ENCODE peak calls at places on chromosomes 4 and X, in five cellular contexts. D is esophagus muscularis mucosa, L is breast epithelium, M is H1, V is heart left ventricle. T is an unnamed sample. For H3K27me3, the result is how much of the 10 kb centered on the place peaks cover.

GRCh38 chr4:11700751-11701226 is 272.1 kb upstream of the HS3ST1 start:
- DNase-seq in D (no peak), L (no peak), M (no peak), V (no peak), T (no peak)

GRCh38 chr4:55169352-55169959 is 44.1 kb upstream of the KDR start:
- DNase-seq in D (no peak), L (no peak), M (no peak), V (no peak), T (no peak)

GRCh38 chr4:72312032-72312650 is 256.9 kb downstream of the ADAMTS3 start:
- DNase-seq in D (no peak), L (no peak), M (no peak), V (peak), T (peak)

GRCh38 chr4:189185810-189186432 is 754.8 kb upstream of the FRG1 start:
- DNase-seq in D (no peak), L (no peak), M (peak), V (no peak), T (no peak)

GRCh38 chr4:126238010-126238409 is 923.3 kb downstream of the FAT4 start:
- DNase-seq in D (no peak), L (no peak), M (no peak), V (no peak), T (no peak)

GRCh38 chr4:26936284-26937065 is 75.8 kb downstream of the STIM2 start:
- DNase-seq in D (no peak), L (no peak), M (no peak), V (no peak), T (no peak)

GRCh38 chr4:153019906-153020305 is 83.8 kb downstream of the FHDC1 start:
- DNase-seq in D (no peak), L (no peak), M (no peak), V (no peak), T (no peak)

GRCh38 chrX:118459494-118459893 is 36.1 kb upstream of the DOCK11 start:
- DNase-seq in D (no peak), L (no peak), M (no peak), V (no peak), T (no peak)

GRCh38 chr4:151408630-151409469 is at the start of gene FHIP1A:
- DNase-seq in D (no peak), L (peak), M (peak), V (peak), T (peak)

GRCh38 chrX:115341421-115341820 is 51.9 kb downstream of the LUZP4 start:
- DNase-seq in D (no peak), L (no peak), M (no peak), V (no peak), T (no peak)

GRCh38 chrX:115345654-115346014 is 56.1 kb downstream of the LUZP4 start:
- DNase-seq in D (no peak), L (no peak), M (no peak), V (no peak), T (no peak)

GRCh38 chrX:115339441-115340025 is 50.0 kb downstream of the LUZP4 start:
- DNase-seq in D (no peak), L (no peak), M (no peak), V (no peak), T (no peak)

GRCh38 chrX:115348440-115349225 is 59.1 kb downstream of the LUZP4 start:
- DNase-seq in D (no peak), L (no peak), M (no peak), V (no peak), T (no peak)

DNA sequence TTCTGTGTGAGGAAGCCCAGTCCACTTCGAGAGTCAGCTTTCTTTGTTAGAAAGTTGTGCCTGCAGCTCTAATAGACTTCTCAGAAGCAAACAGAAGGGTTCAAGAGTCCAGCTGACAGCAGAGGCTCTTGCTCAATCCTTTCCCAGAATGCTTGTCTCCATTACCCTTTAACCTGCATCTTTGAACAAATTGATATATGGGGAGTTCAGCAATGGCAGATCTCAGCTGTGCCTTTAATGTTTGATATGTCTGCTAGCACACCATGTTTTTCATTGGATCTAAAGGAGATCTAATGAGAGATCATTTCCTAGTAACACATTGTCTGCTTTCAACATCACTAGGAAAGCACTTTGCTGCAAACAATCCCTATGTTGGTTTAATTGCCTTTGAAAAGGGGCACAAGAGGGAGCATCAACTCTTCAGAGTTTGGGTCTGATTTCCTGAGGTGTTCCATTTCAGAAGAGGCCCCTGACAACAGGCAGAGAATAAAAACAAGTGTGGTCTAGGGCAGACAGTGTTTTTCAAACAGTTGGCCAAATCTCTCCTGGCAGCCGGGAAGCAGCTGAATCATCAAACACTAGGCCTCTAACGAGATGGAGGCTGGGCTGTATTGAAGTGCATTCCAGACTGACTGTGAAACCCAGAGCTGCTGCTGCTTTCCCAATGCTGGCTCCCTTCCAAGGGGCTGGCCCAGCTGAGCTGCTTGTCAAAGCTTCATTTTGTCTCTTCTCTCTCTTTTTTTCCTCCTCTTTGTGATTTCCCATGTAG is 55.6 kb downstream of the LUZP4 start:
- DNase-seq in D (peak), L (peak), M (peak), V (peak), T (peak)
- H3K27me3 ChIP-seq in D (under half), L (under half), M (under half), V (under half), T (under half)

GRCh38 chr4:81541546-81541945 is 69.8 kb upstream of the RASGEF1B start:
- DNase-seq in D (no peak), L (no peak), M (no peak), V (no peak), T (no peak)
- TF ChIP-seq CTCF in D (no peak), L (no peak), M (no peak), V (no peak), T (no peak)

DNA sequence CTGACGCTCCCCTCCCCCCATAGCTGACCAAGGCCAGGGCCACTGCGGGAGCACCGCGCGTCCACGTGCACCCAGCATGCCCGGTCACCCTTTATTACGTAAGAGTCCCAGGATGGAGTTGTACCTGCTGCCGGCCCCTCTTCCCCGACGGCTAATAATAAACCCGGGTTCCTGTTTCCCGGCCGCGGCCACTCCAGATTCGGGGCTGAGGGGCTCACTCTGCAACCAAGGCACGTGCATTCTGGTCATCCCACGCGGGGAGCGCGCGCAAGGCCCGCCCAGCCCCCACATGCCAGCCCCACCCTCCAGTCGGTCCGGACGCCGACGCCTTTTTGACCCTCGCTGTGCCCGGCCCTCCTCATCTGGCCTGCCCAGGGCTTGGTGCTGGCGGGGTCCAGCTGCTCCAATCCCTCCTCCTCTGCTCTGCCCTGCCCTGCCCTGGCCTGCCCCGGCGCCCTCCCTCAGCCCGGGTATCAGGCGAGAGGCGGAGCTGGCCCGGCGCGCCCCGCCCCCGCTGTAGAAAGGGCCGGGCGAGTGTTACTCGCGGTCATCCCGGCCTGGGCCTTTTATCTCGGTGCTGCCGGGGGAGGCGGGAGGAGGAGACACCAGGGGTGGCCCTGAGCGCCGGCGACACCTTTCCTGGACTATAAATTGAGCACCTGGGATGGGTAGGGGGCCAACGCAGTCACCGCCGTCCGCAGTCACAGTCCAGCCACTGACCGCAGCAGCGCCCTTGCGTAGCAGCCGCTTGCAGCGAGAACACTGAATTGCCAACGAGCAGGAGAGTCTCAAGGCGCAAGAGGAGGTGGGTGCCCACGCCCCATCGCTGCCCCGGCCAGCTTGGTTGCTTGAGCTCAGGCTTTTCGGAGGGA is 2.6 kb downstream of the MID1IP1 start:
- DNase-seq in D (peak), L (peak), M (peak), V (peak), T (peak)
- TF ChIP-seq POLR2A in D (peak), L (peak), M (peak), V (no peak), T (peak)

GRCh38 chrX:124289443-124289842 is 43.0 kb upstream of the TEX13D start:
- DNase-seq in D (no peak), L (no peak), M (no peak), V (no peak), T (no peak)
- H3K27me3 ChIP-seq in D (under half), L (under half), M (under half), V (under half), T (under half)

DNA sequence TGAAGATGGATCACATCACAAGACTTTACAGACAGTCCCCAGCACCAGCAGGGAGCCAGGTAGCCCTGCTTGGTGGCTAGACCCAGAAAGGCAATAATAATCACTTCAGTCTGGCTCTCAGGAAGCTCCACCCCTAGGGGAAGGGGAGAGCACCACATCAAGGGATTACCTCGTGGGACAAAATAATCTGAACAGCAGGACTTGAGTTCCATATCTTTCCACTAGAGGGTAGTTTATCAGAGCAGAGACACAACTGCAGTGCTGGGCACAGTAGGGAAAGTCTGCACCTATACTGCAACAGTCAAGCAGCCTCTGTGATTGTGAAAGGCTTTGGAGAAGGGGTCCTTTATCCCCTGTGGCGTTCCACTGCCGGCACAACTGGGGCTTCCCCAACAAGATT is 547.0 kb upstream of the POU3F4 start:
- DNase-seq in D (no peak), L (no peak), M (no peak), V (no peak), T (no peak)
- TF ChIP-seq CTCF in D (no peak), L (no peak), M (peak), V (no peak), T (no peak)

GRCh38 chr4:88456757-88457306 is at the start of gene HERC5:
- DNase-seq in D (peak), L (peak), M (peak), V (peak), T (peak)
- TF ChIP-seq POLR2A in D (no peak), L (no peak), M (no peak), V (no peak), T (peak)

GRCh38 chrX:68916891-68917290 is 88.1 kb downstream of the EFNB1 start:
- DNase-seq in D (no peak), L (no peak), M (no peak), V (no peak), T (no peak)
- H3K27me3 ChIP-seq in D (under half), L (under half), M (under half), V (under half), T (under half)

DNA sequence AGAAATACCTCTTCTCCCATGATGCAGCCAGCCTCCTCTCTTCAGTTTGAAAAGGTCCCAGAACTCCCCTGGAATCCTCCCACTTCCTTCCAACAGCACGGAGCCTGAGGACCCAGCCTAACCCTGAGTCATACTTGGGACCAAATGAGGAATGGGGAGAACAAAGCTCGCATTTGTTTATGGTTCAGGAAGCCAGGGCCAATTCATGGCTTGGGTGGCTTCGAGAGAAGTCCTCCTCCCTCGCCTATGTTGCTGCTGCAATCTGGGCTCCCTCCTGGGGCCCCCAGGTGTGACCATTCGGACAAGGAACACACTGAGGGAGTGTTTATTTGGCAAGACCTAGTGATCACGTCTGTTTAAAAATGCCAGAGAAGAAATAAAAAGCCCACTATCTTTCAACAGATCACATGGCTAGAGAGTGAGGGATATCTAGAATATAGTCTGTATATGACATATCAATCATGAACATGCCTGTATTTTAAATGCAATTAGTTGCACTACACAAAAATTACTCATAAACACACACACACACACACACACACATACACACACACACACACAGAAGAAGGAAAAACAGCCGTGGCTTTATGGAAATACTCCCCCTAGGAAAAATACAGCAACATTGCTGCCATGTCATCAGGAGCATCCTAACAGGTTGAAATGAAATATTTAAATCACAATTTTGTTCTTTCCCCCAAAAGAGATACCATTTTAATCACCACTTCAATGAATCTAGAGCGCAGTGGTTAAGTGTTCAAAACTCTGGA is 155.7 kb upstream of the MAP3K15 start:
- DNase-seq in D (no peak), L (no peak), M (no peak), V (no peak), T (peak)
- TF ChIP-seq CTCF in D (no peak), L (no peak), M (no peak), V (no peak), T (no peak)